ENCODE peak calls at places on chromosomes 1 and 21, in seven cellular contexts. One of them, this sample, is unnamed.

GRCh38 chr1:205449254-205449749 is 6.5 kb downstream of the BLACAT1 start:
- DNase-seq in right lobe of liver: no peak
- DNase-seq in left ventricle myocardium inferior: no peak
- DNase-seq in DND-41: no peak
- DNase-seq in MG63: no peak
- DNase-seq in AG04449: no peak
- DNase-seq in GM12865: no peak
- DNase-seq in this sample: no peak

GRCh38 chr1:203346060-203346754 is 4.7 kb downstream of the FMOD start:
- DNase-seq in right lobe of liver: no peak
- DNase-seq in left ventricle myocardium inferior: no peak
- DNase-seq in DND-41: no peak
- DNase-seq in MG63: no peak
- DNase-seq in AG04449: no peak
- DNase-seq in GM12865: peak; percentile 14
- DNase-seq in this sample: no peak

GRCh38 chr21:41171210-41171609 is 3.2 kb downstream of the BACE2 start:
- DNase-seq in right lobe of liver: no peak
- DNase-seq in left ventricle myocardium inferior: peak; percentile 25
- DNase-seq in DND-41: peak; percentile 32
- DNase-seq in MG63: peak; percentile 89
- DNase-seq in AG04449: no peak
- DNase-seq in GM12865: no peak
- DNase-seq in this sample: no peak

GRCh38 chr1:88683516-88683847 is 591 bp upstream of the PKN2 start:
- DNase-seq in right lobe of liver: peak; percentile 63
- DNase-seq in left ventricle myocardium inferior: peak; percentile 34
- DNase-seq in DND-41: peak; percentile 61
- DNase-seq in MG63: peak; percentile 59
- DNase-seq in AG04449: no peak
- DNase-seq in GM12865: peak; percentile 65
- DNase-seq in this sample: no peak

GRCh38 chr1:209863766-209864485 is 36.2 kb downstream of the UTP25 start:
- DNase-seq in right lobe of liver: no peak
- DNase-seq in left ventricle myocardium inferior: no peak
- DNase-seq in DND-41: no peak
- DNase-seq in MG63: no peak
- DNase-seq in AG04449: no peak
- DNase-seq in GM12865: no peak
- DNase-seq in this sample: no peak

GRCh38 chr1:71490432-71490831 is 409.6 kb upstream of the ZRANB2 start:
- DNase-seq in right lobe of liver: no peak
- DNase-seq in left ventricle myocardium inferior: no peak
- DNase-seq in DND-41: no peak
- DNase-seq in MG63: peak; percentile 25
- DNase-seq in AG04449: no peak
- DNase-seq in GM12865: no peak
- DNase-seq in this sample: no peak

GRCh38 chr1:225999912-226000337 is 782 bp upstream of the SDE2 start:
- DNase-seq in right lobe of liver: no peak
- DNase-seq in left ventricle myocardium inferior: no peak
- DNase-seq in DND-41: no peak
- DNase-seq in MG63: no peak
- DNase-seq in AG04449: no peak
- DNase-seq in GM12865: peak; percentile 77
- DNase-seq in this sample: no peak

GRCh38 chr1:42848823-42849537 is 2.6 kb downstream of the ZNF691 start:
- DNase-seq in right lobe of liver: no peak
- DNase-seq in left ventricle myocardium inferior: no peak
- DNase-seq in DND-41: no peak
- DNase-seq in MG63: no peak
- DNase-seq in AG04449: no peak
- DNase-seq in GM12865: no peak
- DNase-seq in this sample: no peak

GRCh38 chr1:27821761-27822315 is 8.7 kb upstream of the PPP1R8 start:
- DNase-seq in right lobe of liver: no peak
- DNase-seq in left ventricle myocardium inferior: no peak
- DNase-seq in DND-41: no peak
- DNase-seq in MG63: no peak
- DNase-seq in AG04449: no peak
- DNase-seq in GM12865: no peak
- DNase-seq in this sample: no peak

GRCh38 chr1:210647406-210648333 is 319.0 kb downstream of the HHAT start:
- DNase-seq in right lobe of liver: no peak
- DNase-seq in left ventricle myocardium inferior: no peak
- DNase-seq in DND-41: peak; percentile 45
- DNase-seq in MG63: peak; percentile 9
- DNase-seq in AG04449: peak; percentile 5
- DNase-seq in GM12865: no peak
- DNase-seq in this sample: no peak

GRCh38 chr1:156080598-156081173 is 1.6 kb downstream of the MEX3A start:
- DNase-seq in right lobe of liver: no peak
- DNase-seq in left ventricle myocardium inferior: no peak
- DNase-seq in DND-41: no peak
- DNase-seq in MG63: no peak
- DNase-seq in AG04449: no peak
- DNase-seq in GM12865: no peak
- DNase-seq in this sample: no peak

GRCh38 chr1:161013591-161014513 is 7.1 kb downstream of the F11R start:
- DNase-seq in right lobe of liver: peak; percentile 92
- DNase-seq in left ventricle myocardium inferior: peak; percentile 78
- DNase-seq in DND-41: peak; percentile 78
- DNase-seq in MG63: peak; percentile 20
- DNase-seq in AG04449: no peak
- DNase-seq in GM12865: peak; percentile 95
- DNase-seq in this sample: peak; percentile 36

GRCh38 chr1:1418464-1419362 is 2.4 kb downstream of the ANKRD65 start:
- DNase-seq in right lobe of liver: no peak
- DNase-seq in left ventricle myocardium inferior: no peak
- DNase-seq in DND-41: no peak
- DNase-seq in MG63: no peak
- DNase-seq in AG04449: no peak
- DNase-seq in GM12865: peak; percentile 70
- DNase-seq in this sample: no peak

GRCh38 chr1:167708940-167709389 is 12.8 kb upstream of the MPZL1 start:
- DNase-seq in right lobe of liver: no peak
- DNase-seq in left ventricle myocardium inferior: no peak
- DNase-seq in DND-41: no peak
- DNase-seq in MG63: no peak
- DNase-seq in AG04449: no peak
- DNase-seq in GM12865: peak; percentile 66
- DNase-seq in this sample: no peak

GRCh38 chr1:209895709-209896108 is 42.3 kb upstream of the SYT14 start:
- DNase-seq in right lobe of liver: no peak
- DNase-seq in left ventricle myocardium inferior: no peak
- DNase-seq in DND-41: no peak
- DNase-seq in MG63: peak; percentile 74
- DNase-seq in AG04449: no peak
- DNase-seq in GM12865: no peak
- DNase-seq in this sample: no peak

GRCh38 chr1:107829083-107829771 is 135.8 kb downstream of the VAV3 start:
- DNase-seq in right lobe of liver: no peak
- DNase-seq in left ventricle myocardium inferior: no peak
- DNase-seq in DND-41: peak; percentile 66
- DNase-seq in MG63: no peak
- DNase-seq in AG04449: no peak
- DNase-seq in GM12865: peak; percentile 54
- DNase-seq in this sample: no peak

GRCh38 chr1:234755449-234755863 is 145.5 kb upstream of the IRF2BP2 start:
- DNase-seq in right lobe of liver: peak; percentile 76
- DNase-seq in left ventricle myocardium inferior: peak; percentile 76
- DNase-seq in DND-41: no peak
- DNase-seq in MG63: peak; percentile 57
- DNase-seq in AG04449: peak; percentile 44
- DNase-seq in GM12865: no peak
- DNase-seq in this sample: no peak

GRCh38 chr1:20936621-20937020 is 149.5 kb upstream of the HP1BP3 start:
- DNase-seq in right lobe of liver: no peak
- DNase-seq in left ventricle myocardium inferior: no peak
- DNase-seq in DND-41: no peak
- DNase-seq in MG63: no peak
- DNase-seq in AG04449: no peak
- DNase-seq in GM12865: no peak
- DNase-seq in this sample: no peak

GRCh38 chr1:227919916-227920315 is 27.8 kb downstream of the WNT9A start:
- DNase-seq in right lobe of liver: no peak
- DNase-seq in left ventricle myocardium inferior: no peak
- DNase-seq in DND-41: no peak
- DNase-seq in MG63: no peak
- DNase-seq in AG04449: no peak
- DNase-seq in GM12865: no peak
- DNase-seq in this sample: no peak

GRCh38 chr1:201145132-201145531 is 9.1 kb downstream of the TMEM9 start:
- DNase-seq in right lobe of liver: no peak
- DNase-seq in left ventricle myocardium inferior: no peak
- DNase-seq in DND-41: no peak
- DNase-seq in MG63: no peak
- DNase-seq in AG04449: no peak
- DNase-seq in GM12865: no peak
- DNase-seq in this sample: no peak

GRCh38 chr1:111139234-111139955 is 498 bp downstream of the DRAM2 start:
- DNase-seq in right lobe of liver: peak; percentile 30
- DNase-seq in left ventricle myocardium inferior: peak; percentile 40
- DNase-seq in DND-41: peak; percentile 87
- DNase-seq in MG63: peak; percentile 76
- DNase-seq in AG04449: no peak
- DNase-seq in GM12865: peak; percentile 72
- DNase-seq in this sample: no peak

GRCh38 chr1:202821467-202821866 is 10.7 kb downstream of the PCAT6 start:
- DNase-seq in right lobe of liver: no peak
- DNase-seq in left ventricle myocardium inferior: no peak
- DNase-seq in DND-41: no peak
- DNase-seq in MG63: no peak
- DNase-seq in AG04449: no peak
- DNase-seq in GM12865: no peak
- DNase-seq in this sample: no peak

DNA sequence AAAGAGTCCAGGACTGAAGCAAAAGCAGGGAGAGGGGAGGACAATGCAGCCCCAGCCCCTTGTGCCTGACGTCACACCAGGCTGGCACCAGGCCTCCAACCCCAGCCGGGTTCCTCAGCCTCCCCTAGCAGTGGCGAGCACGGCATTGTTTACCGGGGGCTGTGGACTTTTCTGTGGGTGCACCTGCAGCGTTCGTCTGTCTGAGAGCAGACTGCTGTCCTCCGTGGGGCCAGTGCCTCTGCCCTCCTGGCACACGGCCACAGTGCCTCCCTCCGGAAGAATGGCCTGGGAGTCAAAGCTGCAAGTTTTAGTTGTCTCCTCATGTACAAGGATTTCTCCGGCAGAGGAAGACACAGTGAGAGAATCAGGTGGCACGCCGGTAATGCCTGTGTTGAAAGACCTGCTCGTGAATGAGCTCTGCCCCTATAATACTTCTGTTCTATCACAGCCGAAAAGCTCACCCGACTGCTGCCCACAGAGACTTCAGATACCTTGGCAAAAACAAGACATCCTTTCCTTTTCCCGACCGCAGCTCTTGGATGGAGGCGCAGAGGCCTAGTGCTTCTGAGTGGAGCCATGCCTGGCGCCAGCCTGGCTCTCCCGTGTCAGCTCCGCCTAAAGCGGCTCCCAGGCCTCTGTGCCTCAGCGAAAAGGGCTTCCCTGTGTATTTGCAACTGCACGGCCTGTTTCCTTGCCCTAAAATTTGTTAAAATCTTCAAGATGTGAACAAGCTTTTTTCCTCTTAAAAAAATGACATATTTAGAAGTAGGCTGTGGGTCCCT is 71.4 kb downstream of the AGPAT3 start:
- DNase-seq in right lobe of liver: peak; percentile 13
- DNase-seq in left ventricle myocardium inferior: no peak
- DNase-seq in DND-41: no peak
- DNase-seq in MG63: no peak
- DNase-seq in AG04449: no peak
- DNase-seq in GM12865: no peak
- DNase-seq in this sample: no peak
- H3K4me3 ChIP-seq in right lobe of liver: no peak overlapping the region
- H3K4me3 ChIP-seq in left ventricle myocardium inferior: no peak overlapping the region
- H3K4me3 ChIP-seq in DND-41: no peak overlapping the region
- H3K4me3 ChIP-seq in MG63: no peak overlapping the region
- H3K4me3 ChIP-seq in AG04449: no peak overlapping the region
- H3K4me3 ChIP-seq in GM12865: no peak overlapping the region
- H3K4me3 ChIP-seq in this sample: no peak overlapping the region

DNA sequence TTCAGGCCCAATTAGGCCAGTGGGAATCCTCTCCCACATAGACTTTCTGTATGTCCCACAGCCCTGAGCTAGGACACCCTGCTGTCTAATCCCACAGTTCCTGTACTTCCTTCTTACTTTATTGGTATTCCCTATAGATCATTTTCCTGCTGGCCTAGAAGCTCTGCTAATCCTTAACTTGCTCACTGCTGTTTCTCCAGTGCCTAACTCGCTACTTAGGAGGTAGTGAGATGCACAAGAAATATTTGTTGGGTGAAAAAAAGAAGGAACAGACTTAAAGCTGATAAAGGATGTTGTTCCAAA is 34.1 kb upstream of the FHAD1 start:
- DNase-seq in right lobe of liver: no peak
- DNase-seq in left ventricle myocardium inferior: no peak
- DNase-seq in DND-41: no peak
- DNase-seq in MG63: no peak
- DNase-seq in AG04449: no peak
- DNase-seq in GM12865: no peak
- DNase-seq in this sample: no peak
- H3K4me3 ChIP-seq in right lobe of liver: no peak overlapping the region
- H3K4me3 ChIP-seq in left ventricle myocardium inferior: no peak overlapping the region
- H3K4me3 ChIP-seq in DND-41: no peak overlapping the region
- H3K4me3 ChIP-seq in MG63: no peak overlapping the region
- H3K4me3 ChIP-seq in AG04449: no peak overlapping the region
- H3K4me3 ChIP-seq in GM12865: no peak overlapping the region
- H3K4me3 ChIP-seq in this sample: no peak overlapping the region

DNA sequence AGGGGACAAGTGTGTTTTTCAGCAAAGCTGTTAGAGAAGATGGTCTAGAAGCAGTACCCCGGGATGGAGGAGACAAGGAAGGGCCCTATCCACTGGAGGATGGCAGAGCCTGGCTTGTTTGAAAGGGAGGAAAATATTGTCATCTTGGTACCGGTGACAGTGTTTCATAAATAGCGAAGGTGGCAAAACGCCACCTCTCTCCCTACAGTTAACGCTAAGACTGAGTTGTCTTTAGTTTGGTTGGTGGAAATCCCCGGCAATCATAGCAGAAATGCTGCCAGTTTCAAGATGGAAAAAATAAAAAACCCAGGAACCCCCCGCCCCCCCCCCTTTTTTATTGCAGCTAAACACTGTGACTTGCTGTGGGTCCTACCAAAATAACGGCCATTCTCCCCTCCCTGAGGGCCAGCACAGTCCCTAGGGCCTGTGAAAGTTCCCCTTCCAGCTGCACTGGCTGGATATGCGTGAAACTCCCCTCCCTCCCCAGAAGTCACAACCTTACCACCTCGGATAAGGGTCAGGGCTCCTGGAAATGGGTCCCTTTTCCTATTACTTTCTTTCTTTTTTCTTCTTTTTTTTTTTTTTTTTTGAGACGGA is 3.7 kb downstream of the PIK3CD start:
- DNase-seq in right lobe of liver: no peak
- DNase-seq in left ventricle myocardium inferior: no peak
- DNase-seq in DND-41: no peak
- DNase-seq in MG63: no peak
- DNase-seq in AG04449: no peak
- DNase-seq in GM12865: peak; percentile 84
- DNase-seq in this sample: no peak
- H3K4me3 ChIP-seq in right lobe of liver: no peak overlapping the region
- H3K4me3 ChIP-seq in left ventricle myocardium inferior: no peak overlapping the region
- H3K4me3 ChIP-seq in DND-41: no peak overlapping the region
- H3K4me3 ChIP-seq in MG63: no peak overlapping the region
- H3K4me3 ChIP-seq in AG04449: no peak overlapping the region
- H3K4me3 ChIP-seq in GM12865: peak overlapping the region; percentile 92
- H3K4me3 ChIP-seq in this sample: no peak overlapping the region

GRCh38 chr21:42781981-42782722 is 97.2 kb downstream of the WDR4 start:
- DNase-seq in right lobe of liver: no peak
- DNase-seq in left ventricle myocardium inferior: no peak
- DNase-seq in DND-41: no peak
- DNase-seq in MG63: no peak
- DNase-seq in AG04449: no peak
- DNase-seq in GM12865: no peak
- DNase-seq in this sample: no peak
- H3K4me3 ChIP-seq in right lobe of liver: no peak overlapping the region
- H3K4me3 ChIP-seq in left ventricle myocardium inferior: peak overlapping the region; percentile 54
- H3K4me3 ChIP-seq in DND-41: no peak overlapping the region
- H3K4me3 ChIP-seq in MG63: no peak overlapping the region
- H3K4me3 ChIP-seq in AG04449: no peak overlapping the region
- H3K4me3 ChIP-seq in GM12865: no peak overlapping the region
- H3K4me3 ChIP-seq in this sample: no peak overlapping the region

This sample was measured in LNCaP clone FGC.